ENCODE peak calls at places on chromosomes 1 and 21, in four cellular contexts. One of them, this sample, is unnamed.

GRCh38 chr1:156481527-156481926 is 19.0 kb downstream of the MEF2D start:
- DNase-seq in K562: no peak
- DNase-seq in HepG2: no peak
- DNase-seq in GM12878: no peak
- DNase-seq in this sample: no peak

GRCh38 chr1:75310067-75310466 is 175.9 kb downstream of the LHX8 start:
- DNase-seq in GM12878: no peak
- DNase-seq in HepG2: no peak
- DNase-seq in K562: no peak
- DNase-seq in this sample: no peak

GRCh38 chr1:39103321-39104157 is 77.4 kb downstream of the NDUFS5 start:
- DNase-seq in HepG2: no peak
- DNase-seq in K562: no peak
- DNase-seq in GM12878: no peak
- DNase-seq in this sample: no peak

GRCh38 chr1:223036479-223036845 is 106.6 kb downstream of the TLR5 start:
- DNase-seq in GM12878: no peak
- DNase-seq in K562: no peak
- DNase-seq in HepG2: no peak
- DNase-seq in this sample: no peak

GRCh38 chr1:25642710-25643109 is 26.1 kb downstream of the MAN1C1 start:
- DNase-seq in K562: no peak
- DNase-seq in GM12878: peak
- DNase-seq in HepG2: no peak
- DNase-seq in this sample: peak

GRCh38 chr21:34514576-34515135 is 2.6 kb upstream of the KCNE1 start:
- DNase-seq in K562: no peak
- DNase-seq in GM12878: no peak
- DNase-seq in HepG2: no peak
- DNase-seq in this sample: no peak

GRCh38 chr1:67674260-67675011 is 10.6 kb upstream of the GADD45A start:
- DNase-seq in K562: no peak
- DNase-seq in GM12878: no peak
- DNase-seq in HepG2: no peak
- DNase-seq in this sample: no peak

GRCh38 chr1:109653286-109653685 is 2.6 kb upstream of the GSTM4 start:
- DNase-seq in K562: no peak
- DNase-seq in HepG2: no peak
- DNase-seq in GM12878: no peak
- DNase-seq in this sample: no peak

GRCh38 chr1:48488721-48489120 is 16.7 kb upstream of the SPATA6 start:
- DNase-seq in GM12878: no peak
- DNase-seq in HepG2: no peak
- DNase-seq in K562: no peak
- DNase-seq in this sample: no peak

GRCh38 chr1:33220701-33221384 is 35.4 kb upstream of the ZNF362 start:
- DNase-seq in K562: no peak
- DNase-seq in GM12878: no peak
- DNase-seq in HepG2: no peak
- DNase-seq in this sample: peak

DNA sequence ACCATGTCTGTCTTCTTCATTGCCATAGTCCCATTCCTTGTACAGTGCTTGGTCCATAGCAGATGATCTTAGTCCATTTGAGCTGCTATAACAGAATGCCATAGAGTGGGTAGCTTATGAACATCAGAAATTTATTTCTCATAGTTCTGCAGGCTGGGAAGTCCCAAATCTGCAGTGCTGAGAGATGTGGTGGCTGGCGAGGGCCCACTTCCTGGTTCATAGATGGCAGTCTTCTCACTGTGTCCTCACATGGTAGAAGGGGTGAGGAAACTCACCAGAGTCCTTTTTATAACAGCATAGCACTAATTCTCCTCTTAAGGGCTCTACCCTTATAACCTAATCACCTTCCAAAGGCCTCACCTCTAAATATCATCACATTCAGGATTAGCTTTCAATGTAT is 23.1 kb upstream of the RAP1A start:
- DNase-seq in HepG2: no peak
- DNase-seq in GM12878: no peak
- DNase-seq in K562: no peak
- DNase-seq in this sample: no peak
- TF ChIP-seq FOXM1 in HepG2: no peak
- TF ChIP-seq FOXM1 in GM12878: no peak
- TF ChIP-seq FOXM1 in K562: no peak
- TF ChIP-seq FOXM1 in this sample: no peak

DNA sequence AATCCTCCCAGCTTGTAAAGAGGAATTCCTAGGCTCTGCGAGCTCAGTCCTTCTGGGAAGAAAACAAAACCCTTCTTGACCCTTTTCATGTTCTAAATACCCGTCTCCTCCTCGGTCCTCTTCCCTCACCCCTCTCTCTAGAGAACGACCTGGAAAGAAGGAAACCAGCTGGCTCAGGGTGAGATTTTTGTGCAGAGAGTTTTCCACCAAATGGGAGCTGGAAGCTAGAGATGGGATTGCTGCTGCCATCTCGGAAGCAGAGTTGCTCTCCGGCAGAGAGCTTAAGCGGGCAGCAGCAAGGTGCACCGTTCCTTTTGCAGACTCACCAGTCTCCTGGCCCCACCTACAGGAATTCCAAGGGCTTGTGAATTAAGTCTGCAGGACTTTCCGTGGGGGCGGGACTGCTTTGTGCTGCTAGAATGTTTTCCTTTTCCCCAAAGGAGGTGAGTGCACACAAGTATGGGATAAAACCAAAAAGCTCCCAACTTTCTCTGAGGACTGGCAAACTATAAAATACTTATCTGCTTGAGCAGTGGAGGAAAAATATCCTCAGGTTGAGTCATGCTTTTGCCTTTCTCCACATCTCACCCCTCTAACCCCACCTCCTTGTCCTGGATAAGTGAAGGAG is 29.1 kb upstream of the KIAA0040 start:
- DNase-seq in HepG2: no peak
- DNase-seq in K562: no peak
- DNase-seq in GM12878: no peak
- DNase-seq in this sample: no peak
- TF ChIP-seq TARDBP in HepG2: no peak
- TF ChIP-seq TARDBP in K562: no peak
- TF ChIP-seq TARDBP in GM12878: no peak
- TF ChIP-seq TARDBP in this sample: no peak

GRCh38 chr1:18339161-18339560 is 141.6 kb upstream of the KLHDC7A start:
- DNase-seq in K562: no peak
- DNase-seq in GM12878: no peak
- DNase-seq in HepG2: no peak
- DNase-seq in this sample: no peak
- TF ChIP-seq FOXM1 in K562: no peak
- TF ChIP-seq FOXM1 in GM12878: no peak
- TF ChIP-seq FOXM1 in HepG2: no peak
- TF ChIP-seq FOXM1 in this sample: no peak

GRCh38 chr1:244919320-244920282 is 55.3 kb upstream of the HNRNPU start:
- DNase-seq in HepG2: no peak
- DNase-seq in K562: no peak
- DNase-seq in GM12878: no peak
- DNase-seq in this sample: no peak
- TF ChIP-seq TARDBP in HepG2: no peak
- TF ChIP-seq TARDBP in K562: no peak
- TF ChIP-seq TARDBP in GM12878: no peak
- TF ChIP-seq TARDBP in this sample: no peak

This sample was measured in HEK293T.